ENCODE peak calls at places on chromosome 3, in six cellular contexts. One of them, this sample, is unnamed.

GRCh38 chr3:174116421-174116820 is 718.9 kb downstream of the NLGN1 start:
- DNase-seq in trophoblast cell: peak; percentile 53
- DNase-seq in H9: no peak
- DNase-seq in neuronal stem cell: no peak
- DNase-seq in mesenchymal stem cell: no peak
- DNase-seq in H1: no peak
- DNase-seq in this sample: peak; percentile 84

GRCh38 chr3:17901893-17902292 is 159.5 kb upstream of the TBC1D5 start:
- DNase-seq in trophoblast cell: no peak
- DNase-seq in H9: no peak
- DNase-seq in neuronal stem cell: no peak
- DNase-seq in mesenchymal stem cell: no peak
- DNase-seq in H1: no peak
- DNase-seq in this sample: no peak

GRCh38 chr3:164577667-164578066 is 500.6 kb downstream of the SI start:
- DNase-seq in trophoblast cell: no peak
- DNase-seq in H9: no peak
- DNase-seq in neuronal stem cell: no peak
- DNase-seq in mesenchymal stem cell: no peak
- DNase-seq in H1: no peak
- DNase-seq in this sample: no peak

GRCh38 chr3:3705090-3705775 is 94.0 kb upstream of the LRRN1 start:
- DNase-seq in trophoblast cell: no peak
- DNase-seq in H9: no peak
- DNase-seq in neuronal stem cell: peak; percentile 27
- DNase-seq in mesenchymal stem cell: no peak
- DNase-seq in H1: peak; percentile 47
- DNase-seq in this sample: no peak

GRCh38 chr3:100810671-100811070 is 101.4 kb downstream of the TFG start:
- DNase-seq in trophoblast cell: no peak
- DNase-seq in H9: no peak
- DNase-seq in neuronal stem cell: no peak
- DNase-seq in mesenchymal stem cell: peak; percentile 69
- DNase-seq in H1: no peak
- DNase-seq in this sample: peak; percentile 89

GRCh38 chr3:64152676-64153466 is 72.4 kb downstream of the PRICKLE2 start:
- DNase-seq in trophoblast cell: no peak
- DNase-seq in H9: no peak
- DNase-seq in neuronal stem cell: no peak
- DNase-seq in mesenchymal stem cell: no peak
- DNase-seq in H1: no peak
- DNase-seq in this sample: no peak

GRCh38 chr3:186825294-186825821 is 17.2 kb upstream of the ADIPOQ start:
- DNase-seq in trophoblast cell: no peak
- DNase-seq in H9: peak; percentile 80
- DNase-seq in neuronal stem cell: no peak
- DNase-seq in mesenchymal stem cell: peak; percentile 65
- DNase-seq in H1: peak; percentile 70
- DNase-seq in this sample: peak; percentile 77

GRCh38 chr3:73867524-73867923 is 242.8 kb upstream of the PDZRN3 start:
- DNase-seq in trophoblast cell: no peak
- DNase-seq in H9: no peak
- DNase-seq in neuronal stem cell: no peak
- DNase-seq in mesenchymal stem cell: no peak
- DNase-seq in H1: no peak
- DNase-seq in this sample: no peak

GRCh38 chr3:37523361-37523760 is 338.3 kb upstream of the CTDSPL start:
- DNase-seq in trophoblast cell: no peak
- DNase-seq in H9: no peak
- DNase-seq in neuronal stem cell: no peak
- DNase-seq in mesenchymal stem cell: no peak
- DNase-seq in H1: no peak
- DNase-seq in this sample: no peak

GRCh38 chr3:123732447-123732846 is 147.6 kb upstream of the HACD2 start:
- DNase-seq in trophoblast cell: no peak
- DNase-seq in H9: no peak
- DNase-seq in neuronal stem cell: no peak
- DNase-seq in mesenchymal stem cell: peak; percentile 82
- DNase-seq in H1: no peak
- DNase-seq in this sample: peak; percentile 97

GRCh38 chr3:188440563-188440962 is 286.6 kb downstream of the LPP start:
- DNase-seq in trophoblast cell: no peak
- DNase-seq in H9: no peak
- DNase-seq in neuronal stem cell: no peak
- DNase-seq in mesenchymal stem cell: peak; percentile 61
- DNase-seq in H1: no peak
- DNase-seq in this sample: no peak

GRCh38 chr3:193377591-193377990 is 962 bp downstream of the ATP13A5 start:
- DNase-seq in trophoblast cell: no peak
- DNase-seq in H9: no peak
- DNase-seq in neuronal stem cell: no peak
- DNase-seq in mesenchymal stem cell: no peak
- DNase-seq in H1: peak; percentile 38
- DNase-seq in this sample: no peak

GRCh38 chr3:3665546-3665945 is 133.7 kb upstream of the LRRN1 start:
- DNase-seq in trophoblast cell: peak; percentile 28
- DNase-seq in H9: no peak
- DNase-seq in neuronal stem cell: no peak
- DNase-seq in mesenchymal stem cell: no peak
- DNase-seq in H1: no peak
- DNase-seq in this sample: no peak

GRCh38 chr3:175743733-175744400 is 884.7 kb downstream of the NAALADL2 start:
- DNase-seq in trophoblast cell: no peak
- DNase-seq in H9: no peak
- DNase-seq in neuronal stem cell: no peak
- DNase-seq in mesenchymal stem cell: peak; percentile 28
- DNase-seq in H1: no peak
- DNase-seq in this sample: peak; percentile 80

GRCh38 chr3:141094851-141095545 is 43.9 kb downstream of the SPSB4 start:
- DNase-seq in trophoblast cell: no peak
- DNase-seq in H9: no peak
- DNase-seq in neuronal stem cell: peak; percentile 80
- DNase-seq in mesenchymal stem cell: peak; percentile 41
- DNase-seq in H1: no peak
- DNase-seq in this sample: peak; percentile 9

GRCh38 chr3:151580592-151580991 is 119.7 kb upstream of the IGSF10 start:
- DNase-seq in trophoblast cell: no peak
- DNase-seq in H9: no peak
- DNase-seq in neuronal stem cell: no peak
- DNase-seq in mesenchymal stem cell: peak; percentile 75
- DNase-seq in H1: no peak
- DNase-seq in this sample: peak; percentile 73

GRCh38 chr3:12965999-12966846 is 107.0 kb downstream of the IQSEC1 start:
- DNase-seq in trophoblast cell: peak; percentile 44
- DNase-seq in H9: no peak
- DNase-seq in neuronal stem cell: no peak
- DNase-seq in mesenchymal stem cell: peak; percentile 16
- DNase-seq in H1: no peak
- DNase-seq in this sample: no peak

GRCh38 chr3:24457719-24458118 is 36.9 kb downstream of the THRB start:
- DNase-seq in trophoblast cell: peak; percentile 74
- DNase-seq in H9: no peak
- DNase-seq in neuronal stem cell: no peak
- DNase-seq in mesenchymal stem cell: no peak
- DNase-seq in H1: no peak
- DNase-seq in this sample: no peak

GRCh38 chr3:18425641-18426403 is 683 bp upstream of the SATB1 start:
- DNase-seq in trophoblast cell: no peak
- DNase-seq in H9: peak; percentile 57
- DNase-seq in neuronal stem cell: no peak
- DNase-seq in mesenchymal stem cell: peak; percentile 8
- DNase-seq in H1: peak; percentile 78
- DNase-seq in this sample: no peak

GRCh38 chr3:58167431-58168351 is 43.1 kb downstream of the DNASE1L3 start:
- DNase-seq in trophoblast cell: peak; percentile 49
- DNase-seq in H9: peak; percentile 79
- DNase-seq in neuronal stem cell: no peak
- DNase-seq in mesenchymal stem cell: peak; percentile 67
- DNase-seq in H1: peak; percentile 92
- DNase-seq in this sample: peak; percentile 65

GRCh38 chr3:126314305-126315082 is 42.7 kb downstream of the KLF15 start:
- DNase-seq in trophoblast cell: no peak
- DNase-seq in H9: peak; percentile 15
- DNase-seq in neuronal stem cell: no peak
- DNase-seq in mesenchymal stem cell: no peak
- DNase-seq in H1: peak; percentile 29
- DNase-seq in this sample: no peak

GRCh38 chr3:180571831-180572578 is 30.0 kb upstream of the TTC14 start:
- DNase-seq in trophoblast cell: no peak
- DNase-seq in H9: no peak
- DNase-seq in neuronal stem cell: no peak
- DNase-seq in mesenchymal stem cell: no peak
- DNase-seq in H1: no peak
- DNase-seq in this sample: no peak

GRCh38 chr3:10437272-10437994 is 68.0 kb downstream of the ATP2B2 start:
- DNase-seq in trophoblast cell: no peak
- DNase-seq in H9: no peak
- DNase-seq in neuronal stem cell: no peak
- DNase-seq in mesenchymal stem cell: peak; percentile 82
- DNase-seq in H1: no peak
- DNase-seq in this sample: peak; percentile 85

GRCh38 chr3:131526801-131527347 is 24.1 kb upstream of the MRPL3 start:
- DNase-seq in trophoblast cell: peak; percentile 51
- DNase-seq in H9: peak; percentile 95
- DNase-seq in neuronal stem cell: peak; percentile 42
- DNase-seq in mesenchymal stem cell: peak; percentile 11
- DNase-seq in H1: peak; percentile 84
- DNase-seq in this sample: peak; percentile 19

GRCh38 chr3:142649996-142650693 is 54.0 kb downstream of the PLS1 start:
- DNase-seq in trophoblast cell: no peak
- DNase-seq in H9: no peak
- DNase-seq in neuronal stem cell: no peak
- DNase-seq in mesenchymal stem cell: no peak
- DNase-seq in H1: no peak
- DNase-seq in this sample: no peak

DNA sequence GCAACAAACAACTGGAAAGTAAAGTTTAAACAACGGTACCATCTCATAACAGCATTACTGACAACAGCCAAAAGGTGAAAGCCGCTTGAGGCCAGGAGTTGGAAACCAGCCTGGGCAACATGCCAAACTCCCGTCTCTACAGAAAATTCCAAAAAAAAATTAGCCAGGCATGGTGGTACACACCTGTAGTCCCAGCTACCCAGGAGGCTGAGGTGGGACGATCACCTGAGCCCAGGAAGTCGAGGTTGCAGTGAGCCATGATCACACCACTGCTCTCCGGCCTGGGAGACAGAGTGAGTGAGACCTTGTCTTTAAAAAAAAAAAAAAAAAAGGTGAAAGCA is 4.4 kb downstream of the TNK2 start:
- DNase-seq in trophoblast cell: no peak
- DNase-seq in H9: no peak
- DNase-seq in neuronal stem cell: no peak
- DNase-seq in mesenchymal stem cell: no peak
- DNase-seq in H1: no peak
- DNase-seq in this sample: no peak
- H3K14ac ChIP-seq in trophoblast cell: no peak overlapping the region
- H3K14ac ChIP-seq in H9: no peak overlapping the region
- H3K14ac ChIP-seq in neuronal stem cell: no peak overlapping the region
- H3K14ac ChIP-seq in mesenchymal stem cell: no peak overlapping the region
- H3K14ac ChIP-seq in H1: no peak overlapping the region
- H3K14ac ChIP-seq in this sample: no peak overlapping the region

GRCh38 chr3:61996351-61996750 is 377.0 kb downstream of the FEZF2 start:
- DNase-seq in trophoblast cell: no peak
- DNase-seq in H9: no peak
- DNase-seq in neuronal stem cell: no peak
- DNase-seq in mesenchymal stem cell: no peak
- DNase-seq in H1: no peak
- DNase-seq in this sample: no peak

GRCh38 chr3:61991706-61992105 is 381.6 kb downstream of the FEZF2 start:
- DNase-seq in trophoblast cell: no peak
- DNase-seq in H9: no peak
- DNase-seq in neuronal stem cell: no peak
- DNase-seq in mesenchymal stem cell: no peak
- DNase-seq in H1: no peak
- DNase-seq in this sample: no peak

GRCh38 chr3:61997112-61997511 is 376.2 kb downstream of the FEZF2 start:
- DNase-seq in trophoblast cell: no peak
- DNase-seq in H9: no peak
- DNase-seq in neuronal stem cell: no peak
- DNase-seq in mesenchymal stem cell: no peak
- DNase-seq in H1: no peak
- DNase-seq in this sample: peak; percentile 24
- H3K4me2 ChIP-seq in trophoblast cell: no peak overlapping the region
- H3K4me2 ChIP-seq in H9: no peak overlapping the region
- H3K4me2 ChIP-seq in neuronal stem cell: no peak overlapping the region
- H3K4me2 ChIP-seq in mesenchymal stem cell: no peak overlapping the region
- H3K4me2 ChIP-seq in H1: no peak overlapping the region
- H3K4me2 ChIP-seq in this sample: no peak overlapping the region

DNA sequence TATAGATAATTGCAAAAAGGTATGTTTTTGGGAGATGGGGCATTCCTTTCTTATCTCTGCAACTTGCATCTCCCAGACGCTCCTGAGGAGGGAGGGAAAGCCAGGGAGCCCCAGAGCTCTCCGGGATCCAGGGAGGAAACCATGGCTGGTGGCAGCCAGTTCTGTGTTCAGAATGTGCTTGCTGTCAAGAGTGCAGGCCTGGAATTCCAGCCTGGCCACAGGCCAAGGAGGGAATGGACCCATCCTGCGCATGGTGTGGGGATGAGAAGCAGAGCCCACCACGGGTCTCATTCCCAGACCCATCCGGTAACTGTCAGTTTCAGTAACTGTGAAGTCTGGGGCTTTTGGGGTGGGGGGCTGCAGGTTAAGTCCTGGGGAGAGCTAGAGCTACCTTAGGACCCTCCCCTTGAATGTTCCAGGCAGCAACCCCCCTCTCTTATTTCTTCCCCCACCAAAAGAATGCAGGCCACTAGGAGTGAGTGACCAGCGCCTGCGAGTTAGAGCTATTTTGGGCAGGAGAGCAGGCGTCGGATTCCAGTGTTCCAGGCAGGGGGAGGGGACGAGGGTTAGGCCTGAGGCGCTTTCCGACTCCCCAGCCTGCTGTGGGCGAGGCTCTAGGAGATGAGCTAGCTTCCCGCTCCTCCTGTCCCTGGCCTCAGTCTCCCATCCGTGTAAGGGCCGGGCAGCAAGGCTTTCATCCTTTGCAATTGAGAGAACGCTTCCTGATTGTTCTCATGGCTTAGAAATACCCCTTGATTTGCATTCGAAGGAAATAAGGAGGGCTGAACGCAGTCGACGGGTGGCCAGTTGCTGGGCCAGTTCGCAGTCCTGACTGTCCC is 811 bp upstream of the DAG1 start:
- DNase-seq in trophoblast cell: peak; percentile 91
- DNase-seq in H9: peak; percentile 88
- DNase-seq in neuronal stem cell: no peak
- DNase-seq in mesenchymal stem cell: peak; percentile 90
- DNase-seq in H1: peak; percentile 69
- DNase-seq in this sample: peak; percentile 68
- H3K4ac ChIP-seq in trophoblast cell: peak overlapping the region; percentile 68
- H3K4ac ChIP-seq in H9: no peak overlapping the region
- H3K4ac ChIP-seq in neuronal stem cell: peak overlapping the region; percentile 1
- H3K4ac ChIP-seq in mesenchymal stem cell: peak overlapping the region; percentile 82
- H3K4ac ChIP-seq in H1: peak overlapping the region; percentile 79
- H3K4ac ChIP-seq in this sample: peak overlapping the region; percentile 98

DNA sequence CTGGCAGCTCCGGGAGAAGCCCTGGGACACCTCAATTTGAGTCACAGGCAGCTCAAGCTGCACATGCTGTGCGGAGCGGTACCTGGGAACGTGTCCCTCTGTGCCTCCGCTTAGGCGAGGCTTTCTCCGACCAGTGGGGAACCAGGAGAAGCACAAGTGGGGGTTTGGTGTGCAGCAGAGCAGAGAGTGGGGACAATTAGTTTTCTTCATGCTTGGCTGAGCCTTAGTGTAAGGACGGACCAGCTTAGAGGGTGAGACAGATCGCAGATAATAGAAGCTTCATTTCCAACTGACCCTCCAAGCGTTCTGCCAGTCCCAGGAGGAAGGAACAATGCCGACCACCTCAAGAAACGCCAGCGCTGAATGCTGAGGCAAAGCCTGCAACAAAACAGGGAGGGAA is 88.4 kb downstream of the SOX14 start:
- DNase-seq in trophoblast cell: no peak
- DNase-seq in H9: no peak
- DNase-seq in neuronal stem cell: peak; percentile 55
- DNase-seq in mesenchymal stem cell: no peak
- DNase-seq in H1: no peak
- DNase-seq in this sample: no peak
- H3K14ac ChIP-seq in trophoblast cell: no peak overlapping the region
- H3K14ac ChIP-seq in H9: no peak overlapping the region
- H3K14ac ChIP-seq in neuronal stem cell: no peak overlapping the region
- H3K14ac ChIP-seq in mesenchymal stem cell: no peak overlapping the region
- H3K14ac ChIP-seq in H1: no peak overlapping the region
- H3K14ac ChIP-seq in this sample: no peak overlapping the region

This sample was measured in IMR-90.